ENCODE peak calls at places on chromosomes 3 and 15, in six cellular contexts. A, M, L, Z, I and P are unnamed samples.

GRCh38 chr3:60573494-60573893 is 677.8 kb downstream of the FHIT start:
- DNase-seq in A (no peak), M (no peak), L (no peak), Z (no peak), I (no peak), P (no peak)

GRCh38 chr3:82643948-82644347 is 882.5 kb upstream of the GBE1 start:
- DNase-seq in A (no peak), M (no peak), L (no peak), Z (no peak), I (no peak), P (no peak)

GRCh38 chr15:82914396-82914795 is 38.1 kb downstream of the HOMER2 start:
- DNase-seq in A (no peak), M (no peak), L (no peak), Z (no peak), I (no peak), P (no peak)

GRCh38 chr3:104596054-104596453 is 770.7 kb upstream of the ALCAM start:
- DNase-seq in A (no peak), M (no peak), L (no peak), Z (no peak), I (no peak), P (no peak)

GRCh38 chr3:140384028-140384771 is 293.7 kb upstream of the TRIM42 start:
- DNase-seq in A (no peak), M (no peak), L (peak), Z (no peak), I (peak), P (no peak)

GRCh38 chr3:183489455-183490210 is 61.2 kb upstream of the MCF2L2 start:
- DNase-seq in A (no peak), M (no peak), L (no peak), Z (no peak), I (no peak), P (no peak)

GRCh38 chr3:12449889-12450682 is 34.2 kb upstream of the TSEN2 start:
- DNase-seq in A (no peak), M (no peak), L (no peak), Z (no peak), I (no peak), P (no peak)

GRCh38 chr3:129988429-129988828 is 13.9 kb downstream of the TRH start:
- DNase-seq in A (no peak), M (no peak), L (no peak), Z (no peak), I (no peak), P (no peak)

GRCh38 chr3:129599607-129600006 is 6.9 kb downstream of the PLXND1 start:
- DNase-seq in A (no peak), M (no peak), L (no peak), Z (no peak), I (no peak), P (no peak)

GRCh38 chr3:126540946-126541627 is 17.1 kb downstream of the CHST13 start:
- DNase-seq in A (no peak), M (no peak), L (no peak), Z (no peak), I (peak), P (no peak)

GRCh38 chr15:26879770-26880169 is 12.9 kb downstream of the GABRA5 start:
- DNase-seq in A (no peak), M (no peak), L (no peak), Z (no peak), I (no peak), P (no peak)

GRCh38 chr3:65878831-65879230 is 159.9 kb downstream of the MAGI1 start:
- DNase-seq in A (no peak), M (no peak), L (no peak), Z (no peak), I (no peak), P (no peak)

GRCh38 chr3:161913786-161914389 is 417.3 kb downstream of the OTOL1 start:
- DNase-seq in A (no peak), M (no peak), L (no peak), Z (no peak), I (no peak), P (peak)

GRCh38 chr15:58748787-58749531 is 548 bp downstream of the ADAM10 start:
- DNase-seq in A (peak), M (no peak), L (peak), Z (no peak), I (peak), P (no peak)

GRCh38 chr15:79450648-79451047 is 18.5 kb downstream of the MINAR1 start:
- DNase-seq in A (no peak), M (no peak), L (no peak), Z (no peak), I (no peak), P (no peak)

GRCh38 chr3:141114816-141115458 is 63.8 kb downstream of the SPSB4 start:
- DNase-seq in A (no peak), M (peak), L (no peak), Z (no peak), I (peak), P (no peak)

GRCh38 chr3:177220136-177220974 is 23.1 kb upstream of the TBL1XR1 start:
- DNase-seq in A (no peak), M (no peak), L (no peak), Z (no peak), I (no peak), P (no peak)

GRCh38 chr3:72634128-72634527 is 214.1 kb downstream of the SHQ1 start:
- DNase-seq in A (no peak), M (no peak), L (no peak), Z (no peak), I (no peak), P (no peak)

GRCh38 chr3:82294609-82295008 is 533.2 kb upstream of the GBE1 start:
- DNase-seq in A (no peak), M (no peak), L (no peak), Z (no peak), I (no peak), P (no peak)

GRCh38 chr3:14570089-14570488 is 29.9 kb upstream of the GRIP2 start:
- DNase-seq in A (no peak), M (no peak), L (no peak), Z (no peak), I (no peak), P (no peak)
- TF ChIP-seq CTCF in A (no peak), M (no peak), L (no peak), Z (no peak), I (no peak), P (no peak)

GRCh38 chr3:134059680-134060560 is 30.2 kb upstream of the SLCO2A1 start:
- DNase-seq in A (no peak), M (no peak), L (no peak), Z (no peak), I (no peak), P (no peak)
- TF ChIP-seq CTCF in A (no peak), M (no peak), L (no peak), Z (no peak), I (no peak), P (no peak)

GRCh38 chr3:54099381-54099780 is 23.0 kb upstream of the CACNA2D3 start:
- DNase-seq in A (no peak), M (no peak), L (no peak), Z (no peak), I (no peak), P (no peak)
- TF ChIP-seq CTCF in A (no peak), M (no peak), L (no peak), Z (no peak), I (no peak), P (no peak)

GRCh38 chr3:53921296-53921695 is 29.6 kb upstream of the SELENOK start:
- DNase-seq in A (no peak), M (no peak), L (no peak), Z (no peak), I (no peak), P (no peak)
- TF ChIP-seq CTCF in A (no peak), M (peak), L (no peak), Z (peak), I (no peak), P (peak)

GRCh38 chr3:4042869-4043268 is 243.6 kb downstream of the LRRN1 start:
- DNase-seq in A (no peak), M (no peak), L (no peak), Z (no peak), I (no peak), P (no peak)
- TF ChIP-seq CTCF in A (no peak), M (no peak), L (no peak), Z (no peak), I (no peak), P (no peak)

GRCh38 chr3:147120029-147120428 is 286.3 kb downstream of the ZIC4 start:
- DNase-seq in A (no peak), M (no peak), L (no peak), Z (no peak), I (no peak), P (no peak)
- TF ChIP-seq CTCF in A (no peak), M (peak), L (no peak), Z (peak), I (peak), P (peak)

GRCh38 chr3:146594843-146595482 is 10.2 kb downstream of the PLSCR5 start:
- DNase-seq in A (no peak), M (peak), L (no peak), Z (no peak), I (no peak), P (no peak)
- TF ChIP-seq CTCF in A (peak), M (peak), L (no peak), Z (peak), I (peak), P (peak)

GRCh38 chr3:113623324-113623723 is 73.1 kb downstream of the USF3 start:
- DNase-seq in A (no peak), M (no peak), L (no peak), Z (no peak), I (no peak), P (no peak)
- TF ChIP-seq CTCF in A (no peak), M (no peak), L (no peak), Z (no peak), I (no peak), P (no peak)

DNA sequence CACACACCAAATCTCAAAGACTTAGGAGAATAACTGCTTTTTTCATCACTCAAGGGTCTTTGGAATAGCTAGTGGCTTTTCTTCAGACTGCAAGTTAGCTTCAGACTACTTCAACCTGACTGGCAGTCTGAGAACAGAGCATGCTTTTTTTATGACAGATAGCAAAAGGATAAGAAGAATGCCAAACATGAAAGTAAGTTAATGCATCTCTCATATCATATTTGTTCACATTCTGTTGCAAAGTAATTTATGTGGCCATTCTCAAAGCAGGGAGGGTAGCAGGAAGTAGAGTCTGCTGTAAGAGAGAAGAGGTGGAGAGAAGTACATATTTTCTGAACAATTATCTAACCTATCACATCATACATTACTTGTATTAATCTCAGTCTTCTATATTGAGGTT is 544.4 kb downstream of the ZPLD1 start:
- DNase-seq in A (no peak), M (no peak), L (no peak), Z (no peak), I (no peak), P (no peak)
- TF ChIP-seq CTCF in A (no peak), M (no peak), L (no peak), Z (no peak), I (no peak), P (no peak)

DNA sequence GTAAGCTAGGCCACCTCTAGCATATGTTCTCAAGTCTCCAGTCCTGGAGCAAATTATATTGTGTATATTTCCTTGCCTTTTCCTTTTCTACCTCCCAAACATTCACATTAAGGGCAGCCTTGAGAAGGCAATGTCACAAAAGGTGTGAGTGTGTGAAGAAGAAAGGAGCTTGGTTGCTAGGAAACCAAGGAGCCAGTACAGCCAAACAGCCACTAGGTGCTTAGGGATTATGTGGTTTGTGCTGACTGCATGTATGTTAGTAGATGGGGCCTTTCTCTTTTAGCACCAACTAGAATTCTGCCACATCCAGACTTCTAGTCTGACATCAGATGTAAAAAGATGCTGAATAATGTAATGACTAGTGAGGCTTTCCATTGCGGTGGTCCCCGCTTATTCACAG is 118.8 kb upstream of the DAZL start:
- DNase-seq in A (no peak), M (peak), L (no peak), Z (no peak), I (no peak), P (no peak)
- TF ChIP-seq CTCF in A (no peak), M (peak), L (no peak), Z (no peak), I (no peak), P (peak)